ENCODE peak calls at places on chromosomes 5 and 9, in ten cellular contexts. H is HFF-Myc, E is tibial nerve, Z is keratinocyte, F is psoas muscle, K is astrocyte of the spinal cord, I is cardiac fibroblast, G is tibial artery, Y is AG10803, P is right lobe of liver. S is an unnamed sample.

GRCh38 chr9:2838356-2838983 is 5.4 kb downstream of the PUM3 start:
- DNase-seq in H (no peak), E (no peak), Z (no peak), F (no peak), K (no peak), I (peak), G (no peak), Y (peak), P (no peak), S (no peak)

GRCh38 chr5:180390441-180391190 is 37.5 kb upstream of the GFPT2 start:
- DNase-seq in H (no peak), E (no peak), Z (no peak), F (no peak), K (no peak), I (no peak), G (peak), Y (no peak), P (no peak), S (no peak)

GRCh38 chr9:28946648-28947047 is 1373.4 kb upstream of the C9orf72 start:
- DNase-seq in H (no peak), E (no peak), Z (no peak), F (no peak), K (no peak), I (no peak), G (no peak), Y (no peak), P (no peak), S (peak)

GRCh38 chr5:145834917-145835838 is at the start of gene PRELID2:
- DNase-seq in H (no peak), E (peak), Z (no peak), F (peak), K (peak), I (peak), G (peak), Y (peak), P (peak), S (peak)

GRCh38 chr5:179294891-179295777 is 50.1 kb downstream of the ADAMTS2 start:
- DNase-seq in H (no peak), E (no peak), Z (no peak), F (peak), K (peak), I (no peak), G (peak), Y (peak), P (no peak), S (no peak)

GRCh38 chr5:98588225-98588624 is 185.2 kb upstream of the RGMB start:
- DNase-seq in H (peak), E (no peak), Z (no peak), F (no peak), K (no peak), I (no peak), G (no peak), Y (peak), P (no peak), S (no peak)

GRCh38 chr5:177086918-177087706 is 397 bp downstream of the FGFR4 start:
- DNase-seq in H (no peak), E (no peak), Z (peak), F (peak), K (peak), I (no peak), G (no peak), Y (no peak), P (peak), S (peak)

GRCh38 chr9:119412399-119412798 is 43.2 kb upstream of the BRINP1 start:
- DNase-seq in H (no peak), E (no peak), Z (no peak), F (no peak), K (no peak), I (no peak), G (no peak), Y (no peak), P (no peak), S (no peak)

GRCh38 chr5:122629278-122629677 is 145.6 kb upstream of the SNX2 start:
- DNase-seq in H (no peak), E (no peak), Z (no peak), F (no peak), K (no peak), I (no peak), G (no peak), Y (no peak), P (no peak), S (no peak)

GRCh38 chr5:117812866-117813265 is 1175.5 kb downstream of the DTWD2 start:
- DNase-seq in H (no peak), E (no peak), Z (no peak), F (no peak), K (no peak), I (no peak), G (no peak), Y (no peak), P (no peak), S (no peak)

GRCh38 chr9:14372437-14373318 is 58.7 kb upstream of the NFIB start:
- DNase-seq in H (peak), E (no peak), Z (no peak), F (no peak), K (peak), I (peak), G (no peak), Y (peak), P (no peak), S (peak)

GRCh38 chr5:142206801-142207200 is 98.2 kb downstream of the NDFIP1 start:
- DNase-seq in H (no peak), E (no peak), Z (no peak), F (no peak), K (no peak), I (no peak), G (no peak), Y (no peak), P (no peak), S (no peak)

GRCh38 chr9:131349522-131349880 is 44.4 kb upstream of the PRRC2B start:
- DNase-seq in H (no peak), E (no peak), Z (no peak), F (no peak), K (no peak), I (no peak), G (no peak), Y (no peak), P (no peak), S (no peak)
- H3K4me3 ChIP-seq in H (no peak), E (no peak), Z (no peak), F (no peak), K (no peak), I (no peak), G (peak), Y (no peak), P (no peak), S (no peak)

GRCh38 chr5:5886812-5887486 is 464.5 kb downstream of the ICE1 start:
- DNase-seq in H (no peak), E (no peak), Z (no peak), F (peak), K (no peak), I (no peak), G (no peak), Y (no peak), P (peak), S (no peak)
- TF ChIP-seq CTCF in H (no peak), E (no peak), Z (peak), F (peak), K (peak), I (no peak), G (no peak), Y (peak), P (peak), S (peak)

GRCh38 chr5:90555666-90556065 is 2.9 kb upstream of the ADGRV1 start:
- DNase-seq in H (no peak), E (no peak), Z (no peak), F (no peak), K (no peak), I (no peak), G (no peak), Y (no peak), P (no peak), S (no peak)

GRCh38 chr5:90557391-90557790 is 1.2 kb upstream of the ADGRV1 start:
- DNase-seq in H (no peak), E (no peak), Z (no peak), F (no peak), K (no peak), I (no peak), G (no peak), Y (no peak), P (no peak), S (no peak)

GRCh38 chr5:90558344-90559192 is at the start of gene ADGRV1:
- DNase-seq in H (no peak), E (peak), Z (no peak), F (peak), K (peak), I (peak), G (peak), Y (peak), P (peak), S (peak)

GRCh38 chr5:90560771-90561170 is 2.2 kb downstream of the ADGRV1 start:
- DNase-seq in H (no peak), E (no peak), Z (no peak), F (no peak), K (no peak), I (peak), G (no peak), Y (no peak), P (no peak), S (peak)

GRCh38 chr5:90557871-90558270 is 726 bp upstream of the ADGRV1 start:
- DNase-seq in H (no peak), E (no peak), Z (no peak), F (no peak), K (no peak), I (no peak), G (no peak), Y (no peak), P (no peak), S (no peak)
- H3K4me3 ChIP-seq in H (no peak), E (peak), Z (peak), F (peak), K (peak), I (no peak), G (no peak), Y (no peak), P (no peak), S (peak)

DNA sequence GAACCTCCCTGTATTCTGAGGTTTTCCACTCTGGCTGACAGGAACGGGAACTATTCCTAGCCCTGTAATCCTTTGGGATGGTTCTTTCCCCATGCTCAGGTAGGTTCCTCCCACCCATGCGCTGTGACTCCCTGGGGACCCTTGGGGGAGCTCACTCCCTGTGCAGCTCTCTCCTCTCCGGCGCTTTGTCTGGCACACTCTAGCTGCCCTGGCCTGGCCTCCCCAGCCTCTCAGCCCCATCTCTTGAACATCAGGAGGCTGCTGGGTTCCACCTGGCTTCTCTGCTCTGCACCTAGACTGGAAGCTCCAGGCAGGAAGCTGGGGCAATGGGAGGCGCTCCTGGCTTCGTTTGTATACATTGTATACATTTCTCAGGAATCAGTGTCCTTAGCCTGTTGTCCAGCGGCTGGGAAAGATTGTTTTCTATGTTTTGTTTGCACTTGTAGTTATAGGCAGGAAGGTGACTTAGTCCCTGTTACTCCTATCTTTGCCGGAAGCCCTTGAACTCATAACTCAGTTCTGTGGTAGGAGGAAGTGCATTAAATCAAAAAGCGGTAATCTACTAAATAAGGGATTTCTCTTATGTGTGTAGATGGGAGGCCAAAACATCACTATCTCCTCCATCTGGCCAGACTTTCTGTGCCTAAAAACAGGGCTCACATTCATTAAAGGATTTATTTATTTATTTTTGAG is 20.4 kb downstream of the SLC25A25 start:
- DNase-seq in H (no peak), E (no peak), Z (no peak), F (no peak), K (no peak), I (no peak), G (no peak), Y (no peak), P (peak), S (no peak)
- TF ChIP-seq CTCF in H (no peak), E (no peak), Z (no peak), F (no peak), K (no peak), I (no peak), G (no peak), Y (no peak), P (no peak), S (no peak)

GRCh38 chr9:135969064-135969683 is 8.0 kb upstream of the UBAC1 start:
- DNase-seq in H (no peak), E (no peak), Z (no peak), F (no peak), K (no peak), I (peak), G (no peak), Y (peak), P (peak), S (no peak)
- H3K4me3 ChIP-seq in H (no peak), E (no peak), Z (no peak), F (no peak), K (no peak), I (no peak), G (no peak), Y (no peak), P (no peak), S (no peak)

DNA sequence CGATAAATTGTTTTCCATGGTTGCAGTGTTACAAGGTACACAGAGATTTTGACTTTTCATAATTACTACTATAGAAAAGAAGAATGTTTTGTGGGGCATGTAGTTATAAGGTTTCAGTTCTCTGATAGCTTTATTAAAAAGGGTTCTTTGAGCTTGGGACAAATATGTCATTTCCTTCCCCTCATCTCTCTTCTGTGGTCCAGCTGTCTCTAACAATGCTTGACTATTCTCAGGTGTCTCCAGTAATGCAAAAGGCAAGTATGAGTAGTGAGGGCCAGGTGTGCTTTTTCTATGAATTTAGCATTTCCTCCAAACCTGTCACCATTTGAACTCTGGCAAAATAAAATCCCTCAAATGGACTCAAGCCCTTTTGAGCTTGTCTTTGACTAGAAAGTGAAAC is 84.3 kb downstream of the SLF1 start:
- DNase-seq in H (no peak), E (no peak), Z (no peak), F (no peak), K (no peak), I (no peak), G (no peak), Y (no peak), P (no peak), S (no peak)
- TF ChIP-seq CTCF in H (no peak), E (no peak), Z (no peak), F (no peak), K (no peak), I (no peak), G (no peak), Y (no peak), P (no peak), S (no peak)

GRCh38 chr9:90647843-90648242 is 5.2 kb upstream of the DIRAS2 start:
- DNase-seq in H (no peak), E (no peak), Z (no peak), F (no peak), K (no peak), I (no peak), G (no peak), Y (no peak), P (no peak), S (no peak)

GRCh38 chr9:90641868-90642558 is 611 bp downstream of the DIRAS2 start:
- DNase-seq in H (no peak), E (no peak), Z (no peak), F (no peak), K (peak), I (no peak), G (no peak), Y (no peak), P (no peak), S (no peak)

GRCh38 chr9:90645721-90646120 is 3.1 kb upstream of the DIRAS2 start:
- DNase-seq in H (no peak), E (no peak), Z (no peak), F (no peak), K (no peak), I (no peak), G (no peak), Y (no peak), P (no peak), S (no peak)

GRCh38 chr9:90641090-90641489 is 1.5 kb downstream of the DIRAS2 start:
- DNase-seq in H (no peak), E (no peak), Z (no peak), F (no peak), K (no peak), I (no peak), G (no peak), Y (no peak), P (no peak), S (no peak)

GRCh38 chr9:90642570-90643539 is at the start of gene DIRAS2:
- DNase-seq in H (peak), E (no peak), Z (no peak), F (peak), K (peak), I (peak), G (peak), Y (peak), P (peak), S (peak)
- H3K4me3 ChIP-seq in H (peak), E (peak), Z (peak), F (peak), K (peak), I (peak), G (peak), Y (peak), P (peak), S (peak)

S was measured in bronchial epithelial cell.